ENCODE peak calls at places on chromosomes 11 and 22, in ten cellular contexts. U is dorsolateral prefrontal cortex, X is MM.1S, Q is DND-41, E is HCT116, A is tibial nerve, M is AG04449, R is IMR-90, W is sigmoid colon, Z is HFF-Myc. H is an unnamed sample.

GRCh38 chr22:40728731-40729189 is 49.5 kb downstream of the MCHR1 start:
- DNase-seq in M (no peak), R (no peak), X (no peak), U (no peak), A (no peak), W (no peak), Q (peak; percentile 95), E (no peak), Z (no peak), H (no peak)

GRCh38 chr11:111200010-111200534 is 45.5 kb upstream of the POU2AF2 start:
- DNase-seq in U (no peak), Z (no peak), M (no peak), X (no peak), W (no peak), E (no peak), Q (no peak), R (no peak), A (no peak), H (no peak)

GRCh38 chr11:18723991-18724390 is 2.0 kb downstream of the IGSF22 start:
- DNase-seq in Z (no peak), X (no peak), Q (no peak), A (no peak), E (no peak), U (peak; percentile 80), W (no peak), M (no peak), R (no peak), H (no peak)

GRCh38 chr22:26406118-26406517 is 22.9 kb upstream of the ASPHD2 start:
- DNase-seq in Z (no peak), W (no peak), R (peak; percentile 66), A (no peak), M (no peak), E (no peak), U (no peak), Q (no peak), X (no peak), H (no peak)

GRCh38 chr11:1919428-1920127 is at the start of gene TNNT3:
- DNase-seq in A (no peak), U (no peak), E (no peak), R (no peak), M (no peak), W (no peak), X (no peak), Q (no peak), Z (no peak), H (no peak)

GRCh38 chr11:69209936-69210659 is 54.4 kb downstream of the SMIM38 start:
- DNase-seq in M (no peak), X (no peak), Z (no peak), A (no peak), U (no peak), E (no peak), W (no peak), R (no peak), Q (no peak), H (peak; percentile 51)

GRCh38 chr11:33531743-33532181 is 168.9 kb downstream of the C11orf91 start:
- DNase-seq in U (no peak), A (no peak), M (peak; percentile 46), X (no peak), Z (no peak), Q (no peak), E (no peak), W (no peak), R (peak; percentile 80), H (no peak)

GRCh38 chr22:23242473-23243001 is 62.2 kb downstream of the BCR start:
- DNase-seq in Q (no peak), R (peak; percentile 46), E (no peak), A (no peak), M (no peak), X (no peak), U (no peak), Z (no peak), W (no peak), H (no peak)

GRCh38 chr22:47090591-47091240 is 328.3 kb downstream of the TBC1D22A start:
- DNase-seq in X (no peak), Z (no peak), M (no peak), E (no peak), W (no peak), A (no peak), U (no peak), R (peak; percentile 60), Q (no peak), H (no peak)

GRCh38 chr11:26951849-26952515 is 41.9 kb upstream of the FIBIN start:
- DNase-seq in W (peak; percentile 77), U (no peak), M (no peak), Q (no peak), R (no peak), E (no peak), A (no peak), Z (no peak), X (no peak), H (no peak)

DNA sequence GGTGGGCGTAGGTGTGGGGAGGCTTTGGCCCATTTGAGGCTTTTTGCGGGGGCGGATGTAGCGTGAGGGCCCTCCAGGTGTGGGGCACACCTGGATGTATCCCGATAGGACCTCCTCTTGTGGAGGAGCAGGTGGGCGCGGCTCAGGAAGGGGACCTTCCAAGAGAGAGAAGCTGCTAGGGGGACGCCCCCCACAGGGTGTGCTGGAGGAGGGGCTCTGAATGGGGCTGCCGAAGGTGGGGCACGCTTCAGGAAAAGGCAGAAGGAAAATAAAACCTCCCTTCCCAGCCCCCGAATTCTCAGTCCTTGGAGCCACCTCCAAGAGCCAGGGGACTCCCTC is 621 bp downstream of the SGSM1 start:
- DNase-seq in R (no peak), X (no peak), U (no peak), Z (no peak), W (no peak), E (no peak), M (no peak), A (no peak), Q (no peak), H (no peak)
- H3K4me3 ChIP-seq in R (no peak overlapping the region), X (peak overlapping the region; percentile 60), U (peak overlapping the region; percentile 62), Z (no peak overlapping the region), W (peak overlapping the region; percentile 71), E (peak overlapping the region; percentile 64), M (no peak overlapping the region), A (peak overlapping the region; percentile 68), Q (no peak overlapping the region), H (peak overlapping the region; percentile 47)

DNA sequence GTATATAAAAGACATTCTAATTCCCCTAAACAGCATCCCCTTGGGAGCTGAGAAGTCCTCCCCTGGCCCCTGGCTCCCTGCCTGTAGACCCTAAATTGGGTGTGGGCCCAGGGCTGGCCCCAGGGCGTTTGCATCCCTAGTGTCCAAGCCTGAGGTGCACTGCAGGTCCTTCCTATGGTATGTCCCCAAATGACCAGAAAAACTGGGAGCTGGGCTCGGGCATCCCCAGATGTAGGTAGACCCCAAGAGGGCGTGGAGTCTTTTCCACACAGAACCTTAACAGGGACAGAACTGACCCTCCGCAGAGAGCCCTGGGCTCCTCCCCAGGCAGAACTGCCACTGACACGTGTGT is 782 bp upstream of the OSBPL5 start:
- DNase-seq in W (no peak), R (no peak), A (no peak), X (no peak), Z (no peak), E (no peak), M (no peak), Q (no peak), U (no peak), H (no peak)
- H3K4me3 ChIP-seq in W (peak overlapping the region; percentile 68), R (no peak overlapping the region), A (peak overlapping the region; percentile 64), X (peak overlapping the region; percentile 67), Z (no peak overlapping the region), E (no peak overlapping the region), M (no peak overlapping the region), Q (peak overlapping the region; percentile 84), U (no peak overlapping the region), H (no peak overlapping the region)

DNA sequence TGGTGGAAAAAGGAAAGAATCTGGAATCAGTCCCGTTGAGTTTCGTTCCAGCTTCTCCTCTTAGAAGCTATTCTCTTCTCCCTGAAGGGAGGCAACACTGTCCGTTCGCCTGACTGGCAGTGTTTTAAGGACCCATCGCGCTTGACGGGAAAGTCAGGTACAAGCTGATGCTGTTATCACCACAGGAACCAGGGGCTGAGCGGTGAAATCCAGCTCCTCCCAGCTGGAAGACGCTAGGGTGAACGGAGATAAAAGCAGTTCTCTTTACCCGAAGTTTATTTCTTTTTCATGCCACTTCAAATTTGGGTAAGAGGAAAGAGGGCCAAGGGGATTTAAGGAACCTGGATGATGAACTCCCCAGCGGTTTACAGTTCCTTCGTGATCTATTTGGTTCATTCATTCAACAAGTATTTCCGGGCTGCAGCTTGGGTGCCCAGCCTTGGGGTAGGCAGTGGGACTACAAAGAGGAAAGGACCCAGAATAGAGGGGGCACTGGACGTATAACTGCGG is 551 bp upstream of the DEUP1 start:
- DNase-seq in Q (no peak), U (no peak), E (no peak), A (no peak), W (no peak), R (no peak), Z (no peak), M (no peak), X (no peak), H (peak; percentile 9)
- H3K4me3 ChIP-seq in Q (no peak overlapping the region), U (peak overlapping the region; percentile 41), E (no peak overlapping the region), A (peak overlapping the region; percentile 43), W (peak overlapping the region; percentile 39), R (no peak overlapping the region), Z (no peak overlapping the region), M (peak overlapping the region; percentile 25), X (no peak overlapping the region), H (peak overlapping the region; percentile 20)

DNA sequence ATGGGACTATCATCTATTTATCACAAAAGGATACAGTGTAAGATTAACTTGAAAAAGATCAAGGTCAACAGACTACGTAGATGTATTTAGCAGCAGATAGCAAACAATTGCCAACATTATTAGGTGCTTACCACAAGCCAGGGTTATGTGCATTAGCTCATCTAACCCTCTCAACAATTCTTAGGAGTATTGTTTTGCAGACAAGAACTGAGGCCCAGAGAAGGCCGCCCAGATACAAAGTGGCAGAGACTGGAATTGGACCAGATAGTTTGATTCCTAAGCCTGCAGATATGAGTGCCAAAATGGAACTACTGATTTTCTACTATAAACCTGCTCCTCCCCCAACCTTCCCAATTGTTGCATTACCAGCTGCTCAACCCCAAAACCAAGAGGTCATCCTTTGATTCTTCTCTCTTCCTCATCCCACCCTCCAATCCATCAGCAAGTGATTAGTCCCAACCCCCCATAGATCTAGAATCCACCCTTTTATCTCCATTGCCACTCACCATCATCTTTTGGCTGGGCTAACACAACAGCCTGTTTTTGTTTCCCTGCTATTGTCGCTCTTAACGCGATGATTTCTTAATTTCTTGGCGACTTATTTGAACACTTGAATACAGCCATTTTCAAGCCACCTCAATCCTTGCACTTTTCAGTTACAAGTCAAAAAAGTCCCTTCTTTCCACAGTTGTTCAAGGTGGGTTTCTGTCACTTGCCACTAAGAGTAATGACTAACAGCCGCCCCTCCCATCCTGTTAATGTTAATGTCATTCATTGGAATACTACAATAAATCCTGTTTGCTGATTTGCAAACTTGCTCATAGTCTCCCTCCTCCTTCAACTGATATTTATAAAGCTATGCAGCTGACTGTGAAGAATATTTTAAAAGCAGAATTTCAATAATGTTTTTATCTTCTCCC is 2.7 kb downstream of the TMEM123 start:
- DNase-seq in X (no peak), Q (no peak), R (no peak), U (no peak), Z (no peak), W (no peak), A (no peak), M (no peak), E (no peak), H (no peak)
- H3K4me3 ChIP-seq in X (peak overlapping the region; percentile 95), Q (no peak overlapping the region), R (no peak overlapping the region), U (peak overlapping the region; percentile 86), Z (peak overlapping the region; percentile 86), W (peak overlapping the region; percentile 90), A (peak overlapping the region; percentile 85), M (no peak overlapping the region), E (no peak overlapping the region), H (no peak overlapping the region)

GRCh38 chr11:65420506-65421203 is 1.9 kb upstream of the NEAT1 start:
- DNase-seq in Z (no peak), X (peak; percentile 47), M (no peak), E (no peak), W (no peak), R (no peak), U (no peak), A (no peak), Q (no peak), H (no peak)
- H3K4me3 ChIP-seq in Z (peak overlapping the region; percentile 74), X (peak overlapping the region; percentile 44), M (peak overlapping the region; percentile 36), E (peak overlapping the region; percentile 51), W (peak overlapping the region; percentile 88), R (no peak overlapping the region), U (peak overlapping the region; percentile 69), A (peak overlapping the region; percentile 80), Q (peak overlapping the region; percentile 8), H (no peak overlapping the region)